ENCODE peak calls at places on chromosome 19, in six cellular contexts. L, W, I, Y, Z and A are unnamed samples.

GRCh38 chr19:14502334-14503092 is 6.6 kb upstream of the GIPC1 start:
- DNase-seq in L (no peak), W (no peak), I (peak; percentile 70), Y (no peak), Z (no peak), A (no peak)

GRCh38 chr19:15195987-15196682 is 4.7 kb downstream of the NOTCH3 start:
- DNase-seq in L (no peak), W (peak; percentile 85), I (no peak), Y (peak; percentile 81), Z (no peak), A (no peak)

GRCh38 chr19:42374826-42375376 is 15.2 kb downstream of the CNFN start:
- DNase-seq in L (no peak), W (no peak), I (no peak), Y (no peak), Z (no peak), A (no peak)

GRCh38 chr19:43664008-43664407 is 6.0 kb downstream of the PLAUR start:
- DNase-seq in L (no peak), W (no peak), I (no peak), Y (no peak), Z (no peak), A (no peak)

GRCh38 chr19:42965204-42965603 is 28.2 kb upstream of the PSG7 start:
- DNase-seq in L (no peak), W (no peak), I (no peak), Y (no peak), Z (no peak), A (peak; percentile 79)

GRCh38 chr19:10219678-10220077 is 11.5 kb downstream of the S1PR2 start:
- DNase-seq in L (no peak), W (no peak), I (peak; percentile 79), Y (no peak), Z (peak; percentile 36), A (no peak)

GRCh38 chr19:32873560-32873959 is 4.0 kb upstream of the SLC7A9 start:
- DNase-seq in L (no peak), W (no peak), I (no peak), Y (peak; percentile 20), Z (no peak), A (no peak)

GRCh38 chr19:5539431-5539833 is 28.3 kb downstream of the TINCR start:
- DNase-seq in L (no peak), W (no peak), I (no peak), Y (no peak), Z (no peak), A (no peak)

GRCh38 chr19:11284535-11284934 is 11.4 kb upstream of the TSPAN16 start:
- DNase-seq in L (no peak), W (no peak), I (no peak), Y (no peak), Z (no peak), A (no peak)

GRCh38 chr19:9847087-9847671 is 12.1 kb downstream of the PIN1 start:
- DNase-seq in L (peak; percentile 18), W (peak; percentile 75), I (peak; percentile 23), Y (peak; percentile 78), Z (peak; percentile 90), A (peak; percentile 90)

GRCh38 chr19:54893406-54893805 is 12.5 kb upstream of the NCR1 start:
- DNase-seq in L (no peak), W (no peak), I (no peak), Y (no peak), Z (no peak), A (no peak)

GRCh38 chr19:45595814-45596213 is 6.2 kb downstream of the GPR4 start:
- DNase-seq in L (no peak), W (no peak), I (no peak), Y (no peak), Z (peak; percentile 43), A (no peak)

GRCh38 chr19:5492281-5492812 is 37.1 kb downstream of the ZNRF4 start:
- DNase-seq in L (no peak), W (no peak), I (no peak), Y (no peak), Z (no peak), A (no peak)

GRCh38 chr19:13054605-13055212 is 47.9 kb downstream of the LYL1 start:
- DNase-seq in L (no peak), W (no peak), I (no peak), Y (no peak), Z (no peak), A (no peak)

GRCh38 chr19:28934626-28935025 is 278.3 kb downstream of the UQCRFS1 start:
- DNase-seq in L (no peak), W (no peak), I (no peak), Y (no peak), Z (no peak), A (no peak)

GRCh38 chr19:43618921-43619261 is 538 bp downstream of the ZNF428 start:
- DNase-seq in L (no peak), W (no peak), I (peak; percentile 79), Y (no peak), Z (no peak), A (no peak)

DNA sequence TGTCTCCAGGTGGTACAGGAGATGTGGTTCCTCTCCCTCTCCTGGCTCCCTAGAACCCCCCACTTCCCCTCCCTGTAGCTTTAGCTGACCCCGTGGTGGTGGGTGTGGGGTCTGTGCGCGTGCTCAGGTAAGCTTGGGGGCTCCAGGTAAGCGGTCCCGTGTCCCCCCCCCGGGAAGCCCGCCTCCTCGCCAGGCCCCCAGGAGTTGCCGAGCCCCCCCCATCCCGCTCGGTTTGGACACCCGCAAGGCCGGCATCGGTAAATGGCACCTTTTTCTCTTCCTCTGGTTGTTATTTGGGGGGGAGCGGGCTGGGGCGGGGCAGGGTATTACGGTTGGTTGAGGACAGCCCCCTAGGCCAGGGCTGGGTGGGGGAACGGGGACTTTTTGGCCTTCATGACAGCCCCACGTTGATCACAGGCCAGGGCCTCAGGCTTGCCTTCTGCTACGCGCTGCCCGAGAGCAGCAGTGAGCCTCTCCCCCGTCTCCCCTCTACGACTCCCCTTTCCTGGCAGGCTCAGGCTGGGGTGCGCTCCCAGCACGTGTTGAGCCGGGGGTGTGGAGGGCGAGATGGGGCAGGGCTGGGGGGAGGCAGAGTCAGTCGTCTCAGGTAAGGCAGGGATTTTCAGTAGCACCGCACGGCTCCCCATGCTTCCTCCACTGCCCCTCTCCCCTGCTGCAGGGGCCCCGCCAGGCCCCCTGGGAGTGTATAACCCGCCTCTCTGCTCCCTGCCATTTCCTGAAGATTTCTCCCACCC is 10.7 kb upstream of the LIN7B start:
- DNase-seq in L (no peak), W (no peak), I (no peak), Y (no peak), Z (no peak), A (no peak)
- H3K4me1 ChIP-seq in L (peaks cover 12% of the 10 kb centered on the region), W (peaks cover 8% of the 10 kb centered on the region), I (no peaks in the 10 kb centered on the region), Y (no peaks in the 10 kb centered on the region), Z (peaks cover 2% of the 10 kb centered on the region), A (no peaks in the 10 kb centered on the region)

GRCh38 chr19:2540646-2541454 is 64.9 kb downstream of the GADD45B start:
- DNase-seq in L (peak; percentile 86), W (peak; percentile 93), I (peak; percentile 95), Y (peak; percentile 93), Z (peak; percentile 98), A (peak; percentile 98)

GRCh38 chr19:2544576-2545415 is 68.9 kb downstream of the GADD45B start:
- DNase-seq in L (no peak), W (peak; percentile 57), I (no peak), Y (peak; percentile 66), Z (no peak), A (no peak)

GRCh38 chr19:2542341-2543069 is 66.6 kb downstream of the GADD45B start:
- DNase-seq in L (no peak), W (no peak), I (peak; percentile 63), Y (no peak), Z (peak; percentile 92), A (peak; percentile 50)

GRCh38 chr19:2546128-2547032 is 70.5 kb downstream of the GADD45B start:
- DNase-seq in L (peak; percentile 85), W (peak; percentile 89), I (peak; percentile 88), Y (peak; percentile 98), Z (peak; percentile 86), A (peak; percentile 43)

DNA sequence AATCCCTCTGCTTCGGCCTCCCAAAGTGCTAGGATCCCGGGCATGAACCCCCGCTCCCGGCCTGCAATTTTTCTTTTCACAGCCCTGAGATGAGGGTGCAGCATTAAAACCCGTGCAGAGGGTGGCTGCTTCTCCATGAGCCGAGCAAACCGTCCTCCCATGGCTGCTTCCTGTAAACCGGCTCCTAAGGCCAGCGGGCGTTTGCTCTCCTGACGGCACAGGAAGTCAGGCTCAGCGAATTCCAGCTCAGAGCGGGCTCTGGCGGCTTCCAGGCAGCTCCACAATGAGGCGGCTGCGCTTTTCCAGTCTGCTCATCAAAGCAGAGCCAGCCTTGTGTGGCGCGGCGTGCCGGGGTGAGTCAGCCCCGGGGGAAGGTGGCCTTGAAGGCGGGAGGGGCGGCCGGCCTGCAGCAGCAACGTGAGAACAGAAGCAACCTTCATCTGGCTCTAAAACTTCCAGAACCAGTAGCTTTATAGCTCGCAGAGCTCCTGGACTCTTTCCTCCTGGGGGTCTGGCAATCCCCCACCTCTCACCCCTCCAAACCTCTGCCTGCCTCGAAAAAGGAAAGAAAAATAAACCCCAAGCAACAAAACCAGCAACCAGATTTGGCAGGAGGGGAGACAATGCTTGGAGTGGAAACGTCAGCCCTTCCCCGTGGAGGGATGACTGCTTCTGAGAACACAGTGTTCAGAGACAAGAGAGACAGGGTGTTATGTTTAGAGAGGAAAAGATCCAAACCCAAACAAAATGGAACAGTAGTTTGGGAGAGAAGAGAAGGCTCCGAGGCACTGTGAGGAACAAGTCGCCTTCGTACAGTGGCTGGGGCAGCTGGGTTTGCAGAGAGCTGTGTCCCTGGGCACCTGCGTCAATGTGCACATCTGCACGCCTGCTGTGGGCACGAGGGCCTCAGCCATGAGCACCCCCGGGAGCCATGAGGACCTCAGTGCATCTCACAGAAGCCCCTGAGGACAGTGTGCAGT is 67.8 kb downstream of the GADD45B start:
- DNase-seq in L (peak; percentile 93), W (peak; percentile 96), I (peak; percentile 94), Y (peak; percentile 98), Z (peak; percentile 99), A (peak; percentile 98)
- H3K4me1 ChIP-seq in L (peaks cover 59% of the 10 kb centered on the region), W (peaks cover 63% of the 10 kb centered on the region), I (peaks cover 81% of the 10 kb centered on the region), Y (peaks cover 81% of the 10 kb centered on the region), Z (peaks cover 55% of the 10 kb centered on the region), A (peaks cover 60% of the 10 kb centered on the region)

DNA sequence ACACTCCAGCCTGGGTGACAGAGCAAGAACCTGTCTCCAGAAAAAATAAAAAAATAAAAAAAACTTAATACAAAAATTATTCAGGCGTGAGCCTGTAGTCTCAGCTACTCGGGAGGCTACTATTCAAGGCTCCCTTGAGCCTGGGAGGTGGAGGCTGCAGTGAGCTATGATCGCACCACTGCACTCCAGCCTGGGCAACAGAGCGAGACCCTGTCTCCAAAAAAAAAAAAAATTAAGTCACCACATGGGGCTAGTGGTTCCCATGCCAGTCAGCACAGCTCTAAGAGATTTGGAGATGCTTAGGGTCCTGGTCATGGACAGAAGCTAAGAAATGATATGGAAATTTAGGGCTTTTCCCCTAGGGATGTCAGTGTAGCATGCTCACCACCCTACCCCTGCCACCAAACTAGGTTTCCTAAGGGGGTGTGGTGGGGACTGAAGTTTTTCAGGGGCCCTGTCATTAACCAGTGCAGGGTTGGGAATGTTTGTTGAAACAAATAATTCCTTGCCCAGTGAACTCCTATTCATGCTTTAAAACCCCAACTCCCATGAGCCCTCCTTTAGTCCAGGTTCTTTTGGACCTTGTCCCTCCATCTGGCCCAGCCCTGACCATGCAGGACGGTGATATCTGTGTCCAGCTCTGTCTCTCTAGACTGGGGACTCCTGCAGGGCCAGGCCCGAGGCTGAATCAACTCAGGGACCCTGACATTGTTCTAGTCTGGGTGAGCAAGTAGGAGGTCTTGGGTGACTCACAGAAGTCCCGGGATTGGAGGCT is 1.8 kb downstream of the FCHO1 start:
- DNase-seq in L (no peak), W (no peak), I (no peak), Y (no peak), Z (no peak), A (no peak)
- H3K4me1 ChIP-seq in L (no peaks in the 10 kb centered on the region), W (peaks cover 14% of the 10 kb centered on the region), I (peaks cover 62% of the 10 kb centered on the region), Y (peaks cover 10% of the 10 kb centered on the region), Z (peaks cover 10% of the 10 kb centered on the region), A (peaks cover 11% of the 10 kb centered on the region)

DNA sequence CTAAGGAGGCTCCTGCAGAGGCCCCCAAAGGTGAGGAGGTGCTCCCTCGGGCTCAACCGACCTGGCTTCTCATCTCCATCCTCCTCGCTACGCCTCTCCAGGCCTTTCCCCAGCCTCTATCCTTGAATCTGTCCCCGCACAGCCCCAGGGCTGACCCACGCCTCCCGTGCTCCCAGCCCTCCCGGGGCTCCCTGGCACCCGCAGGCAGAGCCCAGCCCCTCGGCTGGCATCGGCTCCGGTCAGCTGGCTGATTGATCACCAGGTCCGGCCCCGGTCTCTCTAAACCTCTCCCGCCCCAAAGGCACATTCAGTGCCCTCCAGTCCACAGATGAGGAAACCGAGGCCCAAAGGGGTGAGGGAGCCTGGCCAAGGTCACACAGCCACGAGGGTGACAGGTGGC is 2.5 kb downstream of the MYBPC2 start:
- DNase-seq in L (no peak), W (no peak), I (no peak), Y (no peak), Z (no peak), A (no peak)
- H3K4me1 ChIP-seq in L (peaks cover 12% of the 10 kb centered on the region), W (peaks cover 20% of the 10 kb centered on the region), I (peaks cover 10% of the 10 kb centered on the region), Y (peaks cover 15% of the 10 kb centered on the region), Z (peaks cover 36% of the 10 kb centered on the region), A (peaks cover 9% of the 10 kb centered on the region)